ENCODE peak calls at places on chromosomes 1 and 21, in four cellular contexts. One of them, this sample, is unnamed.

GRCh38 chr1:188668083-188668482 is 1809.6 kb downstream of the BRINP3 start:
- DNase-seq in NCI-H2081: no peak
- DNase-seq in neuronal stem cell: no peak
- DNase-seq in HT-29: peak
- DNase-seq in this sample: no peak

GRCh38 chr1:23904748-23905357 is 8.3 kb downstream of the CNR2 start:
- DNase-seq in HT-29: no peak
- DNase-seq in neuronal stem cell: no peak
- DNase-seq in NCI-H2081: no peak
- DNase-seq in this sample: no peak

GRCh38 chr1:115310821-115311220 is 27.2 kb downstream of the NGF start:
- DNase-seq in NCI-H2081: no peak
- DNase-seq in neuronal stem cell: no peak
- DNase-seq in HT-29: no peak
- DNase-seq in this sample: no peak

GRCh38 chr1:47437518-47438320 is at the start of gene FOXD2:
- DNase-seq in NCI-H2081: peak
- DNase-seq in HT-29: peak
- DNase-seq in neuronal stem cell: peak
- DNase-seq in this sample: peak

GRCh38 chr21:45365608-45366241 is 39.2 kb upstream of the COL18A1 start:
- DNase-seq in neuronal stem cell: no peak
- DNase-seq in NCI-H2081: no peak
- DNase-seq in HT-29: no peak
- DNase-seq in this sample: no peak

GRCh38 chr1:94061513-94062443 is 59.2 kb downstream of the ABCA4 start:
- DNase-seq in neuronal stem cell: peak
- DNase-seq in HT-29: peak
- DNase-seq in NCI-H2081: peak
- DNase-seq in this sample: peak

GRCh38 chr1:206608108-206608698 is 4.1 kb downstream of the EIF2D start:
- DNase-seq in NCI-H2081: peak
- DNase-seq in HT-29: peak
- DNase-seq in neuronal stem cell: peak
- DNase-seq in this sample: no peak

GRCh38 chr1:28604962-28605361 is 12.9 kb downstream of the RAB42 start:
- DNase-seq in NCI-H2081: no peak
- DNase-seq in neuronal stem cell: no peak
- DNase-seq in HT-29: no peak
- DNase-seq in this sample: no peak

GRCh38 chr1:239574112-239574511 is 187.7 kb downstream of the CHRM3 start:
- DNase-seq in HT-29: no peak
- DNase-seq in neuronal stem cell: peak
- DNase-seq in NCI-H2081: no peak
- DNase-seq in this sample: no peak

GRCh38 chr1:30893776-30894507 is 14.6 kb downstream of the SDC3 start:
- DNase-seq in neuronal stem cell: peak
- DNase-seq in NCI-H2081: no peak
- DNase-seq in HT-29: no peak
- DNase-seq in this sample: no peak

GRCh38 chr1:235199441-235199840 is 38.4 kb upstream of the RBM34 start:
- DNase-seq in neuronal stem cell: peak
- DNase-seq in NCI-H2081: peak
- DNase-seq in HT-29: no peak
- DNase-seq in this sample: no peak

GRCh38 chr1:231016966-231017365 is 23.1 kb downstream of the FAM89A start:
- DNase-seq in NCI-H2081: no peak
- DNase-seq in neuronal stem cell: no peak
- DNase-seq in HT-29: no peak
- DNase-seq in this sample: no peak

GRCh38 chr1:32241011-32241763 is 5.8 kb upstream of the FAM167B start:
- DNase-seq in NCI-H2081: peak
- DNase-seq in neuronal stem cell: peak
- DNase-seq in HT-29: peak
- DNase-seq in this sample: peak

GRCh38 chr1:214550339-214551051 is 907 bp downstream of the PTPN14 start:
- DNase-seq in NCI-H2081: no peak
- DNase-seq in HT-29: peak
- DNase-seq in neuronal stem cell: no peak
- DNase-seq in this sample: no peak

GRCh38 chr1:113975211-113975895 is 3.9 kb upstream of the OLFML3 start:
- DNase-seq in HT-29: no peak
- DNase-seq in NCI-H2081: no peak
- DNase-seq in neuronal stem cell: no peak
- DNase-seq in this sample: no peak

GRCh38 chr1:150295476-150295875 is 1.8 kb downstream of the MRPS21 start:
- DNase-seq in HT-29: no peak
- DNase-seq in neuronal stem cell: no peak
- DNase-seq in NCI-H2081: no peak
- DNase-seq in this sample: no peak

GRCh38 chr1:63920154-63921117 is 146.6 kb downstream of the ROR1 start:
- DNase-seq in neuronal stem cell: no peak
- DNase-seq in HT-29: peak
- DNase-seq in NCI-H2081: no peak
- DNase-seq in this sample: peak

GRCh38 chr1:200628223-200628868 is 7.8 kb upstream of the KIF14 start:
- DNase-seq in NCI-H2081: no peak
- DNase-seq in HT-29: no peak
- DNase-seq in neuronal stem cell: no peak
- DNase-seq in this sample: no peak

GRCh38 chr1:234520908-234521801 is 42.2 kb upstream of the TARBP1 start:
- DNase-seq in NCI-H2081: no peak
- DNase-seq in neuronal stem cell: no peak
- DNase-seq in HT-29: no peak
- DNase-seq in this sample: no peak